ENCODE peak calls at places on chromosomes 4 and X, in ten cellular contexts. W is IMR-90; D is endothelial cell of umbilical vein; O is activated CD4-positive, alpha-beta T cell treated with anti-CD3 and anti-CD28 coated beads, Interleukin-2, amount 50 U/mL, for 24 hours; H is RPMI7951; Q is stimulated activated CD4-positive, alpha-beta T cell treated with anti-CD3 and anti-CD28 coated beads, Interleukin-15, amount 100 ng/mL, for 24 hours; X is SJSA1; U is HCEC 1CT; P is heart left ventricle; R is hepatocyte. V is an unnamed sample.
A peak's percentile ranks its signal among the peaks of the same experiment; 100 is the strongest.

GRCh38 chr4:140136509-140136908 is 17.5 kb downstream of the MAML3 start:
- DNase-seq in W (peak; percentile 63), D (peak; percentile 20), O (no peak), H (peak; percentile 73), Q (no peak), X (peak; percentile 29), U (peak; percentile 69), P (no peak), R (no peak), V (no peak)

GRCh38 chr4:162126754-162127153 is 37.0 kb downstream of the FSTL5 start:
- DNase-seq in W (no peak), D (no peak), O (no peak), H (no peak), Q (no peak), X (no peak), U (no peak), P (no peak), R (no peak), V (no peak)

GRCh38 chr4:102815981-102816380 is 11.4 kb downstream of the UBE2D3 start:
- DNase-seq in W (peak; percentile 95), D (peak; percentile 19), O (no peak), H (peak; percentile 83), Q (no peak), X (peak; percentile 78), U (peak; percentile 92), P (no peak), R (peak; percentile 8), V (no peak)

GRCh38 chr4:99506781-99507180 is 4.0 kb upstream of the C4orf17 start:
- DNase-seq in W (no peak), D (no peak), O (no peak), H (peak; percentile 2), Q (no peak), X (no peak), U (no peak), P (no peak), R (peak; percentile 8), V (peak; percentile 23)

GRCh38 chr4:164977243-164978164 is at the start of gene TRIM61:
- DNase-seq in W (peak; percentile 54), D (no peak), O (peak; percentile 41), H (no peak), Q (peak; percentile 69), X (no peak), U (peak; percentile 47), P (peak; percentile 80), R (no peak), V (peak; percentile 27)

GRCh38 chrX:68059469-68059868 is 373.8 kb downstream of the OPHN1 start:
- DNase-seq in W (no peak), D (no peak), O (no peak), H (no peak), Q (no peak), X (no peak), U (no peak), P (no peak), R (no peak), V (no peak)

GRCh38 chr4:73762409-73762808 is 22.0 kb downstream of the CXCL8 start:
- DNase-seq in W (no peak), D (no peak), O (no peak), H (no peak), Q (no peak), X (no peak), U (no peak), P (no peak), R (no peak), V (no peak)

GRCh38 chr4:184280591-184281071 is 63.0 kb upstream of the ENPP6 start:
- DNase-seq in W (no peak), D (no peak), O (no peak), H (no peak), Q (peak; percentile 35), X (no peak), U (no peak), P (no peak), R (no peak), V (peak; percentile 50)

GRCh38 chr4:140151700-140152014 is 2.3 kb downstream of the MAML3 start:
- DNase-seq in W (peak; percentile 85), D (peak; percentile 95), O (peak; percentile 23), H (peak; percentile 80), Q (peak; percentile 69), X (peak; percentile 94), U (peak; percentile 63), P (peak; percentile 87), R (peak; percentile 91), V (peak; percentile 68)

GRCh38 chrX:136318895-136319597 is 18.3 kb downstream of the ADGRG4 start:
- DNase-seq in W (no peak), D (no peak), O (no peak), H (no peak), Q (no peak), X (no peak), U (no peak), P (no peak), R (no peak), V (no peak)

GRCh38 chr4:92270908-92271307 is 32.9 kb upstream of the GRID2 start:
- DNase-seq in W (no peak), D (no peak), O (no peak), H (no peak), Q (no peak), X (no peak), U (peak; percentile 1), P (no peak), R (no peak), V (no peak)

GRCh38 chr4:52947691-52948397 is 85.7 kb downstream of the RASL11B start:
- DNase-seq in W (no peak), D (no peak), O (no peak), H (no peak), Q (no peak), X (no peak), U (no peak), P (no peak), R (no peak), V (no peak)

GRCh38 chr4:176001171-176002006 is 64.3 kb upstream of the WDR17 start:
- DNase-seq in W (peak; percentile 0), D (peak; percentile 28), O (no peak), H (no peak), Q (no peak), X (peak; percentile 6), U (peak; percentile 2), P (peak; percentile 24), R (peak; percentile 45), V (no peak)

GRCh38 chrX:121851033-121851432 is 803.6 kb downstream of the GLUD2 start:
- DNase-seq in W (no peak), D (no peak), O (no peak), H (peak; percentile 46), Q (no peak), X (no peak), U (no peak), P (no peak), R (no peak), V (no peak)

GRCh38 chr4:142778908-142779307 is 67.2 kb downstream of the INPP4B start:
- DNase-seq in W (peak; percentile 28), D (no peak), O (no peak), H (no peak), Q (no peak), X (no peak), U (no peak), P (no peak), R (no peak), V (no peak)

GRCh38 chr4:4693755-4694295 is 152.0 kb upstream of the STX18 start:
- DNase-seq in W (no peak), D (no peak), O (no peak), H (no peak), Q (no peak), X (no peak), U (no peak), P (no peak), R (no peak), V (no peak)